ENCODE peak calls at places on chromosomes 5 and 9, in five cellular contexts. Z is hepatocyte, E is heart right ventricle, M is prostate gland, V is Peyer's patch. A is an unnamed sample.

GRCh38 chr5:163790497-163790896 is 285.1 kb downstream of the MAT2B start:
- DNase-seq in M (no peak), Z (no peak), V (no peak), E (no peak), A (no peak)

GRCh38 chr5:135826994-135827671 is 7.3 kb upstream of the SLC25A48 start:
- DNase-seq in E (no peak), Z (no peak), V (no peak), M (no peak), A (no peak)

GRCh38 chr5:96936431-96937221 is 746 bp downstream of the LNPEP start:
- DNase-seq in E (peak; percentile 27), Z (peak; percentile 66), V (peak; percentile 78), M (peak; percentile 27), A (no peak)

GRCh38 chr5:23977996-23978395 is 470.6 kb downstream of the PRDM9 start:
- DNase-seq in M (no peak), E (no peak), Z (peak; percentile 80), V (no peak), A (no peak)

GRCh38 chr5:94153736-94154450 is 412.5 kb upstream of the POU5F2 start:
- DNase-seq in V (no peak), Z (no peak), M (no peak), E (no peak), A (no peak)

GRCh38 chr9:88544245-88544644 is 9.3 kb downstream of the NXNL2 start:
- DNase-seq in Z (no peak), M (no peak), V (no peak), E (peak; percentile 32), A (no peak)

GRCh38 chr5:157607371-157608161 is 32.0 kb upstream of the ADAM19 start:
- DNase-seq in V (peak; percentile 47), E (no peak), M (no peak), Z (peak; percentile 32), A (no peak)

GRCh38 chr9:10703139-10703538 is 90.3 kb upstream of the PTPRD start:
- DNase-seq in E (no peak), M (no peak), Z (no peak), V (no peak), A (no peak)

GRCh38 chr9:117725426-117725887 is 21.3 kb downstream of the TLR4 start:
- DNase-seq in Z (no peak), E (no peak), M (no peak), V (no peak), A (no peak)

GRCh38 chr5:98769256-98770157 is 4.0 kb upstream of the RGMB start:
- DNase-seq in V (peak; percentile 55), E (peak; percentile 26), Z (peak; percentile 48), M (no peak), A (no peak)

GRCh38 chr5:65172486-65173129 is 309.1 kb downstream of the ADAMTS6 start:
- DNase-seq in Z (no peak), E (no peak), V (no peak), M (no peak), A (no peak)

GRCh38 chr9:93297659-93298497 is 113.9 kb downstream of the WNK2 start:
- DNase-seq in M (no peak), Z (no peak), E (no peak), V (no peak), A (no peak)

GRCh38 chr9:81578606-81579005 is 110.7 kb downstream of the TLE1 start:
- DNase-seq in M (no peak), V (no peak), Z (no peak), E (no peak), A (no peak)

GRCh38 chr5:52987711-52988329 is 1.3 kb upstream of the ITGA2 start:
- DNase-seq in V (no peak), Z (peak; percentile 69), M (peak; percentile 40), E (no peak), A (no peak)

GRCh38 chr9:29208670-29209069 is 1635.4 kb upstream of the C9orf72 start:
- DNase-seq in M (no peak), Z (peak; percentile 13), V (no peak), E (no peak), A (no peak)

GRCh38 chr5:166165600-166165999 is 2125.8 kb upstream of the WWC1 start:
- DNase-seq in M (no peak), E (no peak), V (no peak), Z (peak; percentile 50), A (no peak)

GRCh38 chr5:10019236-10019635 is 230.5 kb downstream of the ATPSCKMT start:
- DNase-seq in M (no peak), Z (no peak), E (no peak), V (no peak), A (no peak)

GRCh38 chr9:133641396-133641655 is 5.2 kb downstream of the DBH start:
- DNase-seq in V (no peak), Z (no peak), M (no peak), E (no peak), A (no peak)

GRCh38 chr9:124658165-124659017 is 112.7 kb downstream of the NR6A1 start:
- DNase-seq in E (peak; percentile 85), M (peak; percentile 69), Z (peak; percentile 86), V (peak; percentile 50), A (peak; percentile 25)

GRCh38 chr5:139654875-139655491 is 6.8 kb downstream of the CXXC5 start:
- DNase-seq in V (no peak), M (no peak), Z (no peak), E (no peak), A (no peak)

GRCh38 chr9:93123561-93124283 is 10.3 kb downstream of the NINJ1 start:
- DNase-seq in M (no peak), Z (peak; percentile 3), V (no peak), E (no peak), A (no peak)

GRCh38 chr5:9596256-9596655 is 33.9 kb downstream of the TAS2R1 start:
- DNase-seq in M (no peak), Z (no peak), V (no peak), E (no peak), A (no peak)

GRCh38 chr5:95760291-95761191 is 29.4 kb downstream of the RHOBTB3 start:
- DNase-seq in M (no peak), E (no peak), Z (peak; percentile 37), V (peak; percentile 32), A (no peak)

GRCh38 chr9:101126556-101126955 is 98.0 kb downstream of the PLPPR1 start:
- DNase-seq in Z (no peak), E (no peak), M (no peak), V (no peak), A (no peak)

GRCh38 chr5:11878846-11879245 is 25.4 kb downstream of the CTNND2 start:
- DNase-seq in Z (no peak), E (no peak), V (no peak), M (no peak), A (no peak)

GRCh38 chr5:91848453-91848852 is 465.3 kb upstream of the ARRDC3 start:
- DNase-seq in V (no peak), Z (peak; percentile 26), E (no peak), M (no peak), A (no peak)

GRCh38 chr5:14458414-14458813 is 123.2 kb upstream of the OTULINL start:
- DNase-seq in M (no peak), V (no peak), Z (no peak), E (no peak), A (no peak)

GRCh38 chr5:91382530-91383026 is 539 bp downstream of the ARRDC3 start:
- DNase-seq in M (peak; percentile 35), V (peak; percentile 53), E (peak; percentile 16), Z (peak; percentile 58), A (no peak)

GRCh38 chr9:4984571-4985375 is at the start of gene JAK2:
- DNase-seq in V (peak; percentile 83), Z (peak; percentile 95), E (peak; percentile 93), M (peak; percentile 89), A (peak; percentile 67)

GRCh38 chr9:110936252-110936651 is 102.0 kb downstream of the LPAR1 start:
- DNase-seq in M (no peak), V (no peak), E (no peak), Z (no peak), A (no peak)

GRCh38 chr9:110936719-110937452 is 101.4 kb downstream of the LPAR1 start:
- DNase-seq in E (no peak), M (no peak), V (no peak), Z (no peak), A (no peak)

GRCh38 chr9:110933350-110934001 is 104.8 kb downstream of the LPAR1 start:
- DNase-seq in Z (no peak), M (no peak), E (no peak), V (no peak), A (no peak)

GRCh38 chr9:110932883-110933282 is 105.4 kb downstream of the LPAR1 start:
- DNase-seq in Z (peak; percentile 19), E (no peak), M (no peak), V (no peak), A (no peak)

GRCh38 chr9:110935829-110936228 is 102.4 kb downstream of the LPAR1 start:
- DNase-seq in V (no peak), M (no peak), E (no peak), Z (no peak), A (no peak)
- H3K27ac ChIP-seq in V (no peak overlapping the region), M (peak overlapping the region; percentile 44), E (no peak overlapping the region), Z (no peak overlapping the region), A (peak overlapping the region; percentile 87)

GRCh38 chr5:124895236-124895635 is 148.8 kb upstream of the ZNF608 start:
- DNase-seq in V (no peak), E (no peak), Z (no peak), M (no peak), A (no peak)

GRCh38 chr5:124892185-124892848 is 145.9 kb upstream of the ZNF608 start:
- DNase-seq in Z (no peak), V (no peak), E (no peak), M (no peak), A (no peak)

GRCh38 chr5:124891179-124891578 is 144.7 kb upstream of the ZNF608 start:
- DNase-seq in Z (no peak), M (no peak), E (no peak), V (no peak), A (no peak)

GRCh38 chr5:124889850-124890249 is 143.4 kb upstream of the ZNF608 start:
- DNase-seq in E (no peak), V (no peak), M (no peak), Z (no peak), A (no peak)

DNA sequence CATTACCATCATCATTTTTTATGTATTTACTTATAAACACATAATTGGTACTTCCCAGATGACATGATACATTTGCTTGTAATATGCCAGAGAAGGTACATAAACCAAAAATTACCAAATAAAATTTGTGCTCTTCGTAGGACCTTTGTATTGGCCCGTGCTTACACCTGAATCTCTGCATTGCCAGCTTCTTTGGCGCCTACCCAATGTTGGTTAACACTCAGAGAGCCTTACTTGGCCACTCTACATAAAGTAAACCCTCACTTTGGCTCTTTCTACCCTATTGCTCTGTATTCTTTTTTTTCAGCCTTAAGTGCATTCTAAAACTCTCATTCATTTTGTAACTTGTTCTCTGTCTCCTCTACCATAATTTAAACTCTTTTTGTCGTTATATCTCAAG is 148.1 kb upstream of the ZNF608 start:
- DNase-seq in E (no peak), M (no peak), Z (no peak), V (no peak), A (no peak)
- H3K4me3 ChIP-seq in E (no peak overlapping the region), M (no peak overlapping the region), Z (no peak overlapping the region), V (no peak overlapping the region), A (no peak overlapping the region)

GRCh38 chr5:32365623-32366022 is 52.9 kb upstream of the MTMR12 start:
- DNase-seq in M (no peak), V (no peak), E (no peak), Z (no peak), A (no peak)

GRCh38 chr5:32369032-32369431 is 56.3 kb upstream of the MTMR12 start:
- DNase-seq in Z (no peak), E (no peak), M (no peak), V (no peak), A (no peak)

GRCh38 chr5:32369542-32370155 is 56.9 kb upstream of the MTMR12 start:
- DNase-seq in E (no peak), V (no peak), M (no peak), Z (no peak), A (no peak)
- H3K36me3 ChIP-seq in E (peaks cover 23% of the 10 kb centered on the region), V (no peaks in the 10 kb centered on the region), M (no peaks in the 10 kb centered on the region), Z (no peaks in the 10 kb centered on the region), A (peaks cover 15% of the 10 kb centered on the region)

GRCh38 chr9:130939405-130939941 is 426 bp upstream of the FIBCD1 start:
- DNase-seq in M (no peak), E (no peak), V (no peak), Z (no peak), A (no peak)
- H3K27ac ChIP-seq in M (no peak overlapping the region), E (no peak overlapping the region), V (no peak overlapping the region), Z (no peak overlapping the region), A (no peak overlapping the region)

A was measured in thoracic aorta.